ENCODE peak calls at places on chromosomes 3 and 15, in ten cellular contexts. One of them, this sample, is unnamed.

GRCh38 chr15:43204016-43204901 is 16.6 kb downstream of the EPB42 start:
- DNase-seq in ovary: no peak
- DNase-seq in IMR-90: peak
- DNase-seq in lower leg skin: peak
- DNase-seq in sigmoid colon: no peak
- DNase-seq in body of pancreas: peak
- DNase-seq in erythroblast: peak
- DNase-seq in adrenal gland: peak
- DNase-seq in heart left ventricle: peak
- DNase-seq in NB4: peak
- DNase-seq in this sample: peak

GRCh38 chr15:75024102-75024636 is 779 bp downstream of the PPCDC start:
- DNase-seq in erythroblast: peak
- DNase-seq in ovary: no peak
- DNase-seq in IMR-90: peak
- DNase-seq in lower leg skin: no peak
- DNase-seq in NB4: peak
- DNase-seq in heart left ventricle: no peak
- DNase-seq in body of pancreas: peak
- DNase-seq in sigmoid colon: no peak
- DNase-seq in adrenal gland: peak
- DNase-seq in this sample: no peak

GRCh38 chr15:91891788-91892187 is 38.3 kb downstream of the SLCO3A1 start:
- DNase-seq in ovary: no peak
- DNase-seq in adrenal gland: no peak
- DNase-seq in NB4: no peak
- DNase-seq in body of pancreas: no peak
- DNase-seq in lower leg skin: no peak
- DNase-seq in heart left ventricle: peak
- DNase-seq in sigmoid colon: no peak
- DNase-seq in erythroblast: no peak
- DNase-seq in IMR-90: no peak
- DNase-seq in this sample: no peak

GRCh38 chr3:49346797-49347251 is 7.0 kb upstream of the USP4 start:
- DNase-seq in erythroblast: no peak
- DNase-seq in heart left ventricle: no peak
- DNase-seq in sigmoid colon: no peak
- DNase-seq in NB4: peak
- DNase-seq in body of pancreas: no peak
- DNase-seq in IMR-90: peak
- DNase-seq in lower leg skin: no peak
- DNase-seq in ovary: no peak
- DNase-seq in adrenal gland: no peak
- DNase-seq in this sample: no peak

GRCh38 chr3:55704521-55704920 is 217.4 kb upstream of the WNT5A start:
- DNase-seq in heart left ventricle: no peak
- DNase-seq in sigmoid colon: no peak
- DNase-seq in adrenal gland: no peak
- DNase-seq in body of pancreas: no peak
- DNase-seq in ovary: no peak
- DNase-seq in NB4: no peak
- DNase-seq in IMR-90: peak
- DNase-seq in lower leg skin: no peak
- DNase-seq in erythroblast: no peak
- DNase-seq in this sample: no peak

GRCh38 chr3:12356996-12357395 is 68.1 kb downstream of the PPARG start:
- DNase-seq in ovary: no peak
- DNase-seq in lower leg skin: no peak
- DNase-seq in body of pancreas: no peak
- DNase-seq in NB4: peak
- DNase-seq in sigmoid colon: no peak
- DNase-seq in IMR-90: no peak
- DNase-seq in heart left ventricle: no peak
- DNase-seq in erythroblast: no peak
- DNase-seq in adrenal gland: no peak
- DNase-seq in this sample: no peak

GRCh38 chr15:48695088-48695834 is 49.8 kb upstream of the FBN1 start:
- DNase-seq in NB4: no peak
- DNase-seq in IMR-90: peak
- DNase-seq in adrenal gland: no peak
- DNase-seq in lower leg skin: no peak
- DNase-seq in sigmoid colon: no peak
- DNase-seq in heart left ventricle: no peak
- DNase-seq in erythroblast: no peak
- DNase-seq in ovary: no peak
- DNase-seq in body of pancreas: no peak
- DNase-seq in this sample: no peak

GRCh38 chr3:14245822-14246221 is 67.2 kb downstream of the LSM3 start:
- DNase-seq in adrenal gland: no peak
- DNase-seq in erythroblast: no peak
- DNase-seq in NB4: no peak
- DNase-seq in ovary: no peak
- DNase-seq in body of pancreas: no peak
- DNase-seq in heart left ventricle: no peak
- DNase-seq in lower leg skin: no peak
- DNase-seq in sigmoid colon: no peak
- DNase-seq in IMR-90: no peak
- DNase-seq in this sample: no peak

GRCh38 chr3:165797551-165797950 is 39.7 kb downstream of the BCHE start:
- DNase-seq in erythroblast: no peak
- DNase-seq in IMR-90: no peak
- DNase-seq in adrenal gland: no peak
- DNase-seq in heart left ventricle: no peak
- DNase-seq in ovary: no peak
- DNase-seq in sigmoid colon: no peak
- DNase-seq in NB4: no peak
- DNase-seq in lower leg skin: no peak
- DNase-seq in body of pancreas: no peak
- DNase-seq in this sample: no peak

GRCh38 chr3:11230125-11230524 is 42.1 kb upstream of the ATG7 start:
- DNase-seq in IMR-90: no peak
- DNase-seq in erythroblast: no peak
- DNase-seq in body of pancreas: no peak
- DNase-seq in lower leg skin: no peak
- DNase-seq in heart left ventricle: no peak
- DNase-seq in NB4: no peak
- DNase-seq in sigmoid colon: no peak
- DNase-seq in ovary: no peak
- DNase-seq in adrenal gland: peak
- DNase-seq in this sample: no peak

GRCh38 chr15:67819636-67820035 is 5.7 kb upstream of the SKOR1 start:
- DNase-seq in sigmoid colon: no peak
- DNase-seq in heart left ventricle: no peak
- DNase-seq in IMR-90: no peak
- DNase-seq in lower leg skin: no peak
- DNase-seq in ovary: no peak
- DNase-seq in NB4: no peak
- DNase-seq in adrenal gland: no peak
- DNase-seq in body of pancreas: no peak
- DNase-seq in erythroblast: no peak
- DNase-seq in this sample: no peak

GRCh38 chr15:28984421-28985375 is 98.9 kb downstream of the APBA2 start:
- DNase-seq in IMR-90: peak
- DNase-seq in adrenal gland: peak
- DNase-seq in heart left ventricle: no peak
- DNase-seq in NB4: peak
- DNase-seq in sigmoid colon: no peak
- DNase-seq in erythroblast: no peak
- DNase-seq in ovary: peak
- DNase-seq in body of pancreas: no peak
- DNase-seq in lower leg skin: no peak
- DNase-seq in this sample: no peak

GRCh38 chr3:104846270-104846669 is 520.4 kb upstream of the ALCAM start:
- DNase-seq in erythroblast: no peak
- DNase-seq in adrenal gland: no peak
- DNase-seq in heart left ventricle: no peak
- DNase-seq in body of pancreas: no peak
- DNase-seq in NB4: no peak
- DNase-seq in lower leg skin: no peak
- DNase-seq in ovary: no peak
- DNase-seq in sigmoid colon: no peak
- DNase-seq in IMR-90: peak
- DNase-seq in this sample: no peak

GRCh38 chr3:36455406-36455805 is 75.1 kb downstream of the STAC start:
- DNase-seq in body of pancreas: no peak
- DNase-seq in NB4: no peak
- DNase-seq in lower leg skin: no peak
- DNase-seq in heart left ventricle: no peak
- DNase-seq in erythroblast: no peak
- DNase-seq in adrenal gland: no peak
- DNase-seq in ovary: no peak
- DNase-seq in sigmoid colon: no peak
- DNase-seq in IMR-90: no peak
- DNase-seq in this sample: no peak

GRCh38 chr3:134250717-134251220 is at the start of gene RYK:
- DNase-seq in lower leg skin: peak
- DNase-seq in erythroblast: peak
- DNase-seq in ovary: peak
- DNase-seq in heart left ventricle: peak
- DNase-seq in NB4: peak
- DNase-seq in sigmoid colon: peak
- DNase-seq in body of pancreas: peak
- DNase-seq in adrenal gland: peak
- DNase-seq in IMR-90: peak
- DNase-seq in this sample: peak

GRCh38 chr3:30300844-30301243 is 305.6 kb upstream of the TGFBR2 start:
- DNase-seq in ovary: no peak
- DNase-seq in NB4: no peak
- DNase-seq in adrenal gland: no peak
- DNase-seq in heart left ventricle: no peak
- DNase-seq in sigmoid colon: no peak
- DNase-seq in IMR-90: no peak
- DNase-seq in lower leg skin: no peak
- DNase-seq in erythroblast: no peak
- DNase-seq in body of pancreas: no peak
- DNase-seq in this sample: no peak

GRCh38 chr3:64717872-64718613 is 30.2 kb upstream of the ADAMTS9 start:
- DNase-seq in sigmoid colon: no peak
- DNase-seq in lower leg skin: no peak
- DNase-seq in body of pancreas: no peak
- DNase-seq in heart left ventricle: no peak
- DNase-seq in IMR-90: no peak
- DNase-seq in erythroblast: no peak
- DNase-seq in adrenal gland: no peak
- DNase-seq in ovary: no peak
- DNase-seq in NB4: no peak
- DNase-seq in this sample: no peak

GRCh38 chr3:69353492-69353891 is 32.4 kb downstream of the FRMD4B start:
- DNase-seq in erythroblast: no peak
- DNase-seq in NB4: no peak
- DNase-seq in sigmoid colon: no peak
- DNase-seq in lower leg skin: no peak
- DNase-seq in adrenal gland: peak
- DNase-seq in heart left ventricle: peak
- DNase-seq in ovary: no peak
- DNase-seq in IMR-90: no peak
- DNase-seq in body of pancreas: no peak
- DNase-seq in this sample: no peak
- TF ChIP-seq POLR2A in erythroblast: no peak
- TF ChIP-seq POLR2A in NB4: no peak
- TF ChIP-seq POLR2A in sigmoid colon: no peak
- TF ChIP-seq POLR2A in lower leg skin: no peak
- TF ChIP-seq POLR2A in adrenal gland: no peak
- TF ChIP-seq POLR2A in heart left ventricle: no peak
- TF ChIP-seq POLR2A in ovary: no peak
- TF ChIP-seq POLR2A in IMR-90: no peak
- TF ChIP-seq POLR2A in body of pancreas: no peak
- TF ChIP-seq POLR2A in this sample: no peak

GRCh38 chr3:184711366-184712247 is at the start of gene MAGEF1:
- DNase-seq in NB4: peak
- DNase-seq in erythroblast: peak
- DNase-seq in lower leg skin: peak
- DNase-seq in body of pancreas: peak
- DNase-seq in adrenal gland: peak
- DNase-seq in sigmoid colon: peak
- DNase-seq in heart left ventricle: peak
- DNase-seq in ovary: peak
- DNase-seq in IMR-90: peak
- DNase-seq in this sample: peak
- TF ChIP-seq POLR2A in NB4: peak
- TF ChIP-seq POLR2A in erythroblast: peak
- TF ChIP-seq POLR2A in lower leg skin: no peak
- TF ChIP-seq POLR2A in body of pancreas: peak
- TF ChIP-seq POLR2A in adrenal gland: peak
- TF ChIP-seq POLR2A in sigmoid colon: peak
- TF ChIP-seq POLR2A in heart left ventricle: peak
- TF ChIP-seq POLR2A in ovary: peak
- TF ChIP-seq POLR2A in IMR-90: peak
- TF ChIP-seq POLR2A in this sample: no peak

DNA sequence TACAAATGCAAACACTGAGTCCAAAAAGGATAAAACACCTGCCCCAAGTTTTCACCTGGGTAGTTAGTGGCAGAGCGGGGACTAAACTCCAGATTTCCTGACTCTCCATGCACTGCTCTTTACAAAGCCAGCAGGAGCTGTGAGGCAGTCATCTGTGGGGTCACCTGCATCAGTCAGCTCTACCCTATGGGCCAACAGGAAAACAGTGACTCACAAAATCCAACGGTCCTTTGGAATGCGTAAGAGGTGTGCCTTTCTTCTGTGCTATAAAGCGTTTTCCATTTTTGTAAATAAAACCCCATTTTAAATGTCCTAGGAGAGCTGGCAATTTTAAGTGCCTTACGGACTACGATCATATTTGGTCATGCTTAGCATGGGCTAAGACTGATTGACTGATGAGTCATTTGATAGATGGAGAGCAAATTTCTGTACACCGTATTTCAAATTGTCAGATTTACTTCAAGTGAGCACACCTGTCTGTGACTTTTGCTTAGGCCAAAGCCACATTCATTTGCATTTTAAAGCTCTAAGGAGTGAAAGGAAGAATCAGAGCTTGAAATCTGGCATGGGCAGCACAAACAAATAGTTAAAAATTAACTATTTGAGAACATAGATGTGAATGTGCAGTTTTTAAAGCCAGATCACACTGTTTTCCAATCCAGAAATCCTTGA is 4.4 kb upstream of the COL8A1 start:
- DNase-seq in body of pancreas: no peak
- DNase-seq in sigmoid colon: no peak
- DNase-seq in adrenal gland: no peak
- DNase-seq in NB4: no peak
- DNase-seq in lower leg skin: no peak
- DNase-seq in heart left ventricle: no peak
- DNase-seq in IMR-90: no peak
- DNase-seq in erythroblast: no peak
- DNase-seq in ovary: no peak
- DNase-seq in this sample: no peak
- TF ChIP-seq POLR2A in body of pancreas: no peak
- TF ChIP-seq POLR2A in sigmoid colon: no peak
- TF ChIP-seq POLR2A in adrenal gland: no peak
- TF ChIP-seq POLR2A in NB4: no peak
- TF ChIP-seq POLR2A in lower leg skin: no peak
- TF ChIP-seq POLR2A in heart left ventricle: no peak
- TF ChIP-seq POLR2A in IMR-90: no peak
- TF ChIP-seq POLR2A in erythroblast: no peak
- TF ChIP-seq POLR2A in ovary: no peak
- TF ChIP-seq POLR2A in this sample: no peak

GRCh38 chr3:4978259-4978965 is 825 bp upstream of the BHLHE40 start:
- DNase-seq in lower leg skin: peak
- DNase-seq in adrenal gland: peak
- DNase-seq in body of pancreas: peak
- DNase-seq in heart left ventricle: peak
- DNase-seq in NB4: peak
- DNase-seq in IMR-90: peak
- DNase-seq in sigmoid colon: peak
- DNase-seq in ovary: peak
- DNase-seq in erythroblast: peak
- DNase-seq in this sample: peak
- TF ChIP-seq POLR2A in lower leg skin: no peak
- TF ChIP-seq POLR2A in adrenal gland: peak
- TF ChIP-seq POLR2A in body of pancreas: peak
- TF ChIP-seq POLR2A in heart left ventricle: peak
- TF ChIP-seq POLR2A in NB4: peak
- TF ChIP-seq POLR2A in IMR-90: peak
- TF ChIP-seq POLR2A in sigmoid colon: peak
- TF ChIP-seq POLR2A in ovary: peak
- TF ChIP-seq POLR2A in erythroblast: peak
- TF ChIP-seq POLR2A in this sample: no peak